ENCODE peak calls at places on chromosomes 3 and 15, in six cellular contexts. D is uterus, X is ovary, N is esophagus muscularis mucosa, S is H1, Z is endothelial cell of umbilical vein. J is an unnamed sample. For H3K36me3, the result is how much of the 10 kb centered on the place peaks cover.

GRCh38 chr15:43854801-43855200 is 28.0 kb downstream of the WDR76 start:
- DNase-seq in Z (no peak), S (no peak), N (no peak), D (no peak), X (no peak), J (no peak)

GRCh38 chr3:134362670-134363380 is 11.4 kb downstream of the AMOTL2 start:
- DNase-seq in N (no peak), Z (no peak), S (no peak), D (no peak), X (no peak), J (no peak)

GRCh38 chr3:8835385-8835784 is 66.0 kb upstream of the OXTR start:
- DNase-seq in D (no peak), Z (no peak), S (no peak), N (peak), X (no peak), J (no peak)

GRCh38 chr15:64856429-64857145 is 14.9 kb downstream of the PLEKHO2 start:
- DNase-seq in S (no peak), D (no peak), N (no peak), X (peak), Z (peak), J (peak)

GRCh38 chr3:179811321-179812095 is 158.7 kb downstream of the USP13 start:
- DNase-seq in S (no peak), Z (peak), X (no peak), N (no peak), D (no peak), J (no peak)

GRCh38 chr3:18501679-18502343 is 76.7 kb upstream of the SATB1 start:
- DNase-seq in S (no peak), D (no peak), Z (no peak), X (no peak), N (no peak), J (no peak)

GRCh38 chr3:52773361-52774065 is 2.8 kb upstream of the NEK4 start:
- DNase-seq in N (peak), X (peak), S (no peak), Z (no peak), D (no peak), J (no peak)

GRCh38 chr3:62131620-62132019 is 241.7 kb downstream of the FEZF2 start:
- DNase-seq in S (no peak), N (no peak), X (no peak), Z (peak), D (no peak), J (no peak)

GRCh38 chr15:57533062-57533735 is 58.5 kb upstream of the MYZAP start:
- DNase-seq in S (no peak), N (no peak), X (no peak), D (no peak), Z (no peak), J (no peak)

GRCh38 chr3:29282431-29283296 is 1.8 kb downstream of the RBMS3 start:
- DNase-seq in S (no peak), Z (peak), D (no peak), N (no peak), X (no peak), J (no peak)

GRCh38 chr3:133168025-133168401 is 129.8 kb downstream of the TMEM108 start:
- DNase-seq in S (no peak), Z (no peak), X (no peak), D (no peak), N (no peak), J (no peak)

GRCh38 chr15:74955796-74956647 is 550 bp downstream of the RPP25 start:
- DNase-seq in N (peak), D (peak), Z (peak), S (peak), X (peak), J (peak)

GRCh38 chr3:53705774-53706173 is 140.4 kb downstream of the CHDH start:
- DNase-seq in Z (no peak), N (no peak), X (no peak), D (no peak), S (peak), J (no peak)

GRCh38 chr3:33578325-33579180 is 138.3 kb upstream of the UBP1 start:
- DNase-seq in X (no peak), D (no peak), S (no peak), Z (peak), N (no peak), J (no peak)

GRCh38 chr3:46603461-46604062 is 8.8 kb upstream of the FAM240A start:
- DNase-seq in X (no peak), S (no peak), D (no peak), N (no peak), Z (no peak), J (no peak)

GRCh38 chr3:124607163-124607562 is 123.1 kb upstream of the UMPS start:
- DNase-seq in S (no peak), X (no peak), N (no peak), D (no peak), Z (peak), J (no peak)

DNA sequence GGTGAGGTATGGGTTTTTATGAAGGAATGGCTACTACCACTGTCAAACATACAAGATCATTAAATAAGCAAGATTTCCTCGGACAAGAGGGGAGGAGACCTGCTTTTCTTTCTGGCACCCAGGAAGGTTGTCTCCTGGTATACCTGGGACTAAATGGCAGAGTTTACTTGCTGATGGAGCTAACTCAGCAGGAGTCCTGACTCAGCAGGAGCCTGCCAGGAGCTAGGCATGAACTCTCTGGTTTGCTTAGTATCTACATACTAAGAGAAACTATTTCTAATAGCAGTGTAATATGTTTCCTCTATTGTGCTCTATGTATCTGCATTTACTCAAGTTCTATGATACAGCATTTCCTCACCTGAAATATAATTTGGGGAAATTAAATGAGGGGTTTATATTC is 404.2 kb downstream of the RSL24D1 start:
- DNase-seq in Z (no peak), X (no peak), N (no peak), D (no peak), S (no peak), J (no peak)
- H3K36me3 ChIP-seq in Z (under half), X (under half), N (under half), D (under half), S (under half), J (under half)

GRCh38 chr3:5185093-5185673 is 2.3 kb upstream of the EDEM1 start:
- DNase-seq in D (no peak), X (no peak), N (no peak), Z (no peak), S (no peak), J (no peak)
- TF ChIP-seq POLR2A in D (no peak), X (no peak), N (no peak), Z (no peak), S (no peak), J (no peak)

GRCh38 chr3:157151627-157152026 is 8.3 kb downstream of the CCNL1 start:
- DNase-seq in D (no peak), X (no peak), N (no peak), S (no peak), Z (no peak), J (no peak)
- H3K36me3 ChIP-seq in D (under half), X (under half), N (half or more), S (half or more), Z (half or more), J (half or more)

DNA sequence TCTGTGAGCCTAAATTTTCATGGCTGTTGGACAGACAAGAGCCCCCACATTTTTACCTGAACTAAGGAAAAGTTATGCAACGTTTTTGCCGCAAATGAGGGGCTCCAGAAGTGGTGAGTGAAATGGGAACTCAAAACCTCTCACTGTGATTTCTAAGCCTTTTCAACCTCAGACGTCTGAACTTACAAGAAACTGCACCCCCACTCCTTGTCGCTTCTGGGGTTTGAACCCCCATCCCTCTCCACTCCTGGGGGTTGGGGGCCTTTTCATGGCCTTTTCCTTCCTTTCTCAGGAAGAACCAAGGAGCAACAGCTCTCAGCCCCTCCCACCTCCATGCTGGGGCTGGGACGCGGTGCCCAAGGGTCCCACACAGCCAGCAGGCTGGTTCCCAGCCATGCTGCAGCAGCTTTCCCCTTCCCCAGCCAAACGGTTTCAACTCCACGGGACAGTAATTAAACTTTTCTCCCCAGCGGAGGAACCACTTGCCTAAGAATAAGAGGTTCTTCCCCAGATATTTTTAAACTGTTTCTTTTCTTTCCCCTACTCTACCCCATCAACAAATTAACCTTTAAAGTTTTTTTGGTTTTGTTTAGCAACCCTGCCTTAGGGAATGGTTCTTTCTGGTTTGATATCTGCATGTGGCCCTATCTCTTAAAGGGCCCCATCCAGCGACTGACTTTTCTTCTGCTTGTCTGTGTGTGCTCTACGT is 387.6 kb upstream of the CBLB start:
- DNase-seq in Z (no peak), N (no peak), S (no peak), X (no peak), D (no peak), J (no peak)
- TF ChIP-seq POLR2A in Z (no peak), N (no peak), S (no peak), X (no peak), D (no peak), J (no peak)

GRCh38 chr15:41464889-41465580 is 28.6 kb upstream of the ITPKA start:
- DNase-seq in S (no peak), N (no peak), X (no peak), D (no peak), Z (no peak), J (no peak)

GRCh38 chr15:41462396-41462795 is 31.3 kb upstream of the ITPKA start:
- DNase-seq in X (no peak), Z (no peak), D (no peak), S (no peak), N (no peak), J (no peak)

GRCh38 chr15:41466711-41467110 is 27.0 kb upstream of the ITPKA start:
- DNase-seq in D (no peak), Z (no peak), S (no peak), N (no peak), X (no peak), J (no peak)

DNA sequence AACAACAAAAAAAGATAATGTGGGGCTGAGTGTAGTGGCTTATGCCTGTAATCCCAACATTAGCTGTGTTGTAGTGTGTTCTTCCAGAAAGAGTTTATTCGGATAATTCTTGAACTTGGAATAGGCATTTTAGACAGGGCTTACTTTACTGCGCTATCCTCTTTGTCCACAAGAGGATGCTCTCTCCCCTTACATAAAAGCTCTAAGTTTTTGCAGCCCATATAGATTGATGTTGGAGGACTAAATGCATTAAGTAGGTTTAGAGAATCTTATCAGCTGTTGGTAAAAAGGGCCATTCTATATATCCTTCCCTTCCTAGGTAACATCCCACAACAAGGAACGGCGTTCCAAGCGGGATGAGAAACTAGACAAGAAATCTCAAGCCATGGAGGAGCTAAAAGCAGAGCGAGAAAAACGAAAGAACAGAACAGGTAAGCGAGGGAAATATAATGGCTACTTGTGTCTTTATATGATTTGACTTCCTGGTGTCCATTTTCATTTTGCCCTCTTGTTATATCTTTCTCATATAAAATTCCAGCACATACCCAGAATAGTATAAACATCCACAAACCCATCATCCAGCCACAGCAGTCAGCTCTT is 27.8 kb upstream of the ITPKA start:
- DNase-seq in X (no peak), Z (peak), N (no peak), D (no peak), S (no peak), J (no peak)
- H3K36me3 ChIP-seq in X (under half), Z (under half), N (half or more), D (under half), S (under half), J (under half)

GRCh38 chr15:50908209-50909043 is at the start of gene AP4E1:
- DNase-seq in D (peak), S (peak), X (peak), Z (peak), N (peak), J (peak)
- TF ChIP-seq POLR2A in D (peak), S (peak), X (peak), Z (peak), N (peak), J (peak)